ENCODE peak calls at places on chromosome 6, in seven cellular contexts. One of them, this sample, is unnamed.

GRCh38 chr6:14026831-14027539 is 90.6 kb upstream of the CD83 start:
- DNase-seq in A549: no peak
- DNase-seq in transverse colon: no peak
- DNase-seq in ovary: no peak
- DNase-seq in K562: no peak
- DNase-seq in H1: no peak
- DNase-seq in sigmoid colon: no peak
- DNase-seq in this sample: no peak

GRCh38 chr6:151093706-151094105 is 146.1 kb upstream of the AKAP12 start:
- DNase-seq in A549: no peak
- DNase-seq in sigmoid colon: no peak
- DNase-seq in K562: no peak
- DNase-seq in transverse colon: no peak
- DNase-seq in ovary: no peak
- DNase-seq in H1: no peak
- DNase-seq in this sample: no peak

GRCh38 chr6:67300430-67301040 is 1334.5 kb upstream of the ADGRB3 start:
- DNase-seq in K562: peak
- DNase-seq in A549: no peak
- DNase-seq in sigmoid colon: no peak
- DNase-seq in transverse colon: no peak
- DNase-seq in H1: no peak
- DNase-seq in ovary: no peak
- DNase-seq in this sample: no peak

GRCh38 chr6:28683945-28684538 is 158.4 kb downstream of the GPX5 start:
- DNase-seq in A549: peak
- DNase-seq in ovary: no peak
- DNase-seq in sigmoid colon: no peak
- DNase-seq in H1: no peak
- DNase-seq in K562: peak
- DNase-seq in transverse colon: peak
- DNase-seq in this sample: no peak

GRCh38 chr6:43924222-43924702 is 154.3 kb downstream of the VEGFA start:
- DNase-seq in transverse colon: no peak
- DNase-seq in K562: no peak
- DNase-seq in ovary: no peak
- DNase-seq in H1: no peak
- DNase-seq in A549: no peak
- DNase-seq in sigmoid colon: peak
- DNase-seq in this sample: no peak

GRCh38 chr6:63787021-63787420 is 151.4 kb downstream of the PHF3 start:
- DNase-seq in ovary: no peak
- DNase-seq in K562: no peak
- DNase-seq in A549: no peak
- DNase-seq in sigmoid colon: no peak
- DNase-seq in H1: no peak
- DNase-seq in transverse colon: no peak
- DNase-seq in this sample: no peak

GRCh38 chr6:5984150-5985089 is 22.3 kb downstream of the NRN1 start:
- DNase-seq in H1: no peak
- DNase-seq in sigmoid colon: no peak
- DNase-seq in ovary: no peak
- DNase-seq in A549: no peak
- DNase-seq in transverse colon: no peak
- DNase-seq in K562: no peak
- DNase-seq in this sample: no peak

GRCh38 chr6:52411911-52412310 is 8.2 kb upstream of the EFHC1 start:
- DNase-seq in transverse colon: no peak
- DNase-seq in H1: no peak
- DNase-seq in K562: no peak
- DNase-seq in ovary: no peak
- DNase-seq in A549: no peak
- DNase-seq in sigmoid colon: no peak
- DNase-seq in this sample: no peak

GRCh38 chr6:33384581-33385020 is 7.0 kb upstream of the KIFC1 start:
- DNase-seq in ovary: no peak
- DNase-seq in K562: peak
- DNase-seq in sigmoid colon: no peak
- DNase-seq in H1: no peak
- DNase-seq in A549: peak
- DNase-seq in transverse colon: no peak
- DNase-seq in this sample: no peak

GRCh38 chr6:100078509-100078908 is 84.5 kb upstream of the MCHR2 start:
- DNase-seq in H1: peak
- DNase-seq in transverse colon: no peak
- DNase-seq in ovary: no peak
- DNase-seq in K562: peak
- DNase-seq in sigmoid colon: no peak
- DNase-seq in A549: no peak
- DNase-seq in this sample: no peak

GRCh38 chr6:78578430-78578829 is 288.9 kb upstream of the IRAK1BP1 start:
- DNase-seq in transverse colon: no peak
- DNase-seq in ovary: no peak
- DNase-seq in sigmoid colon: no peak
- DNase-seq in K562: no peak
- DNase-seq in H1: no peak
- DNase-seq in A549: no peak
- DNase-seq in this sample: no peak

GRCh38 chr6:107079429-107079828 is 35.9 kb downstream of the BEND3 start:
- DNase-seq in sigmoid colon: peak
- DNase-seq in K562: peak
- DNase-seq in transverse colon: no peak
- DNase-seq in ovary: no peak
- DNase-seq in H1: no peak
- DNase-seq in A549: no peak
- DNase-seq in this sample: no peak

GRCh38 chr6:44237021-44237812 is 9.7 kb upstream of the HSP90AB1 start:
- DNase-seq in H1: peak
- DNase-seq in A549: peak
- DNase-seq in K562: peak
- DNase-seq in ovary: peak
- DNase-seq in transverse colon: peak
- DNase-seq in sigmoid colon: peak
- DNase-seq in this sample: peak

GRCh38 chr6:40755749-40756452 is 168.7 kb upstream of the LRFN2 start:
- DNase-seq in ovary: no peak
- DNase-seq in K562: no peak
- DNase-seq in A549: no peak
- DNase-seq in transverse colon: no peak
- DNase-seq in sigmoid colon: no peak
- DNase-seq in H1: no peak
- DNase-seq in this sample: no peak

GRCh38 chr6:44674226-44675155 is 287.0 kb downstream of the CDC5L start:
- DNase-seq in K562: no peak
- DNase-seq in transverse colon: no peak
- DNase-seq in A549: no peak
- DNase-seq in ovary: no peak
- DNase-seq in sigmoid colon: no peak
- DNase-seq in H1: no peak
- DNase-seq in this sample: no peak

GRCh38 chr6:112337209-112337638 is 9.9 kb upstream of the RFPL4B start:
- DNase-seq in H1: peak
- DNase-seq in transverse colon: no peak
- DNase-seq in K562: peak
- DNase-seq in sigmoid colon: peak
- DNase-seq in A549: peak
- DNase-seq in ovary: peak
- DNase-seq in this sample: peak

GRCh38 chr6:161748535-161749386 is 474.9 kb upstream of the AGPAT4 start:
- DNase-seq in K562: peak
- DNase-seq in ovary: peak
- DNase-seq in A549: peak
- DNase-seq in H1: peak
- DNase-seq in sigmoid colon: no peak
- DNase-seq in transverse colon: peak
- DNase-seq in this sample: peak

GRCh38 chr6:122214605-122215318 is 184.7 kb upstream of the HSF2 start:
- DNase-seq in A549: no peak
- DNase-seq in K562: no peak
- DNase-seq in H1: no peak
- DNase-seq in transverse colon: no peak
- DNase-seq in ovary: no peak
- DNase-seq in sigmoid colon: no peak
- DNase-seq in this sample: no peak

GRCh38 chr6:15079288-15079817 is 166.5 kb upstream of the JARID2 start:
- DNase-seq in H1: no peak
- DNase-seq in sigmoid colon: no peak
- DNase-seq in ovary: no peak
- DNase-seq in transverse colon: no peak
- DNase-seq in K562: peak
- DNase-seq in A549: no peak
- DNase-seq in this sample: no peak

GRCh38 chr6:159125977-159126376 is 43.2 kb upstream of the FNDC1 start:
- DNase-seq in sigmoid colon: no peak
- DNase-seq in K562: no peak
- DNase-seq in ovary: no peak
- DNase-seq in transverse colon: no peak
- DNase-seq in A549: no peak
- DNase-seq in H1: no peak
- DNase-seq in this sample: no peak

GRCh38 chr6:134216304-134217029 is 101.4 kb downstream of the SGK1 start:
- DNase-seq in ovary: no peak
- DNase-seq in K562: peak
- DNase-seq in sigmoid colon: no peak
- DNase-seq in A549: no peak
- DNase-seq in H1: no peak
- DNase-seq in transverse colon: no peak
- DNase-seq in this sample: no peak

GRCh38 chr6:52227495-52227894 is 16.8 kb downstream of the IL17F start:
- DNase-seq in A549: no peak
- DNase-seq in transverse colon: no peak
- DNase-seq in K562: no peak
- DNase-seq in H1: no peak
- DNase-seq in ovary: no peak
- DNase-seq in sigmoid colon: no peak
- DNase-seq in this sample: no peak

GRCh38 chr6:71375676-71376075 is 87.1 kb downstream of the OGFRL1 start:
- DNase-seq in transverse colon: no peak
- DNase-seq in sigmoid colon: no peak
- DNase-seq in A549: no peak
- DNase-seq in ovary: no peak
- DNase-seq in K562: no peak
- DNase-seq in H1: no peak
- DNase-seq in this sample: no peak

GRCh38 chr6:30696432-30696831 is 5.6 kb upstream of the NRM start:
- DNase-seq in ovary: no peak
- DNase-seq in H1: no peak
- DNase-seq in A549: no peak
- DNase-seq in sigmoid colon: no peak
- DNase-seq in K562: no peak
- DNase-seq in transverse colon: no peak
- DNase-seq in this sample: no peak

GRCh38 chr6:64988148-64988547 is 718.9 kb downstream of the EYS start:
- DNase-seq in transverse colon: no peak
- DNase-seq in sigmoid colon: no peak
- DNase-seq in K562: no peak
- DNase-seq in H1: no peak
- DNase-seq in A549: no peak
- DNase-seq in ovary: no peak
- DNase-seq in this sample: no peak

GRCh38 chr6:3325210-3325609 is 66.5 kb downstream of the PSMG4 start:
- DNase-seq in K562: no peak
- DNase-seq in H1: no peak
- DNase-seq in A549: no peak
- DNase-seq in sigmoid colon: peak
- DNase-seq in ovary: no peak
- DNase-seq in transverse colon: no peak
- DNase-seq in this sample: no peak

GRCh38 chr6:132816665-132817064 is 2.3 kb downstream of the RPS12 start:
- DNase-seq in sigmoid colon: no peak
- DNase-seq in ovary: no peak
- DNase-seq in transverse colon: no peak
- DNase-seq in K562: peak
- DNase-seq in A549: no peak
- DNase-seq in H1: no peak
- DNase-seq in this sample: no peak

GRCh38 chr6:132818404-132819359 is 4.3 kb downstream of the RPS12 start:
- DNase-seq in ovary: no peak
- DNase-seq in sigmoid colon: no peak
- DNase-seq in K562: peak
- DNase-seq in H1: no peak
- DNase-seq in A549: no peak
- DNase-seq in transverse colon: no peak
- DNase-seq in this sample: no peak

GRCh38 chr6:132817554-132818403 is 3.4 kb downstream of the RPS12 start:
- DNase-seq in transverse colon: no peak
- DNase-seq in sigmoid colon: no peak
- DNase-seq in ovary: no peak
- DNase-seq in H1: no peak
- DNase-seq in A549: no peak
- DNase-seq in K562: no peak
- DNase-seq in this sample: no peak

GRCh38 chr6:132819405-132820145 is 5.2 kb downstream of the RPS12 start:
- DNase-seq in A549: no peak
- DNase-seq in transverse colon: no peak
- DNase-seq in K562: peak
- DNase-seq in ovary: no peak
- DNase-seq in sigmoid colon: no peak
- DNase-seq in H1: no peak
- DNase-seq in this sample: no peak

GRCh38 chr6:132820629-132821381 is 6.4 kb downstream of the RPS12 start:
- DNase-seq in A549: no peak
- DNase-seq in sigmoid colon: no peak
- DNase-seq in K562: peak
- DNase-seq in ovary: no peak
- DNase-seq in H1: peak
- DNase-seq in transverse colon: no peak
- DNase-seq in this sample: no peak
- TF ChIP-seq POLR2A in A549: no peak
- TF ChIP-seq POLR2A in sigmoid colon: no peak
- TF ChIP-seq POLR2A in K562: peak
- TF ChIP-seq POLR2A in ovary: no peak
- TF ChIP-seq POLR2A in H1: peak
- TF ChIP-seq POLR2A in transverse colon: no peak
- TF ChIP-seq POLR2A in this sample: no peak

GRCh38 chr6:145139451-145139850 is 595.9 kb downstream of the EPM2A start:
- DNase-seq in H1: no peak
- DNase-seq in ovary: no peak
- DNase-seq in transverse colon: no peak
- DNase-seq in sigmoid colon: no peak
- DNase-seq in A549: no peak
- DNase-seq in K562: no peak
- DNase-seq in this sample: no peak
- TF ChIP-seq EP300 in H1: no peak
- TF ChIP-seq EP300 in ovary: no peak
- TF ChIP-seq EP300 in transverse colon: no peak
- TF ChIP-seq EP300 in sigmoid colon: no peak
- TF ChIP-seq EP300 in A549: no peak
- TF ChIP-seq EP300 in K562: no peak
- TF ChIP-seq EP300 in this sample: no peak

GRCh38 chr6:1382331-1382882 is 7.0 kb upstream of the FOXF2 start:
- DNase-seq in K562: no peak
- DNase-seq in H1: peak
- DNase-seq in ovary: no peak
- DNase-seq in A549: no peak
- DNase-seq in transverse colon: no peak
- DNase-seq in sigmoid colon: no peak
- DNase-seq in this sample: no peak
- TF ChIP-seq POLR2A in K562: no peak
- TF ChIP-seq POLR2A in H1: no peak
- TF ChIP-seq POLR2A in ovary: no peak
- TF ChIP-seq POLR2A in A549: no peak
- TF ChIP-seq POLR2A in transverse colon: no peak
- TF ChIP-seq POLR2A in sigmoid colon: no peak
- TF ChIP-seq POLR2A in this sample: no peak

GRCh38 chr6:168052291-168052891 is 26.6 kb downstream of the FRMD1 start:
- DNase-seq in transverse colon: peak
- DNase-seq in sigmoid colon: no peak
- DNase-seq in ovary: no peak
- DNase-seq in H1: no peak
- DNase-seq in K562: no peak
- DNase-seq in A549: no peak
- DNase-seq in this sample: no peak
- TF ChIP-seq EP300 in transverse colon: no peak
- TF ChIP-seq EP300 in sigmoid colon: no peak
- TF ChIP-seq EP300 in ovary: no peak
- TF ChIP-seq EP300 in H1: no peak
- TF ChIP-seq EP300 in K562: no peak
- TF ChIP-seq EP300 in A549: no peak
- TF ChIP-seq EP300 in this sample: no peak